ENCODE peak calls at places on chromosome 1, in seven cellular contexts. B is upper lobe of right lung, T is cardiac muscle cell, V is stomach, C is esophagus squamous epithelium, E is lung, Q is adipocyte. U is an unnamed sample.

GRCh38 chr1:180988221-180988826 is 34.3 kb downstream of the STX6 start:
- DNase-seq in B (no peak), T (no peak), V (no peak), C (no peak), E (no peak), Q (no peak), U (no peak)

GRCh38 chr1:8625981-8626898 is 191.2 kb downstream of the RERE start:
- DNase-seq in B (no peak), T (no peak), V (no peak), C (no peak), E (no peak), Q (peak), U (peak)

GRCh38 chr1:37808369-37809319 is 636 bp upstream of the YRDC start:
- DNase-seq in B (peak), T (peak), V (peak), C (no peak), E (peak), Q (peak), U (peak)

GRCh38 chr1:216330262-216330661 is 93.0 kb downstream of the USH2A start:
- DNase-seq in B (no peak), T (no peak), V (no peak), C (no peak), E (no peak), Q (peak), U (no peak)

GRCh38 chr1:4068076-4068475 is 168.0 kb upstream of the C1orf174 start:
- DNase-seq in B (peak), T (no peak), V (no peak), C (no peak), E (no peak), Q (no peak), U (no peak)

GRCh38 chr1:88175631-88176226 is 508.3 kb upstream of the PKN2 start:
- DNase-seq in B (no peak), T (peak), V (no peak), C (no peak), E (no peak), Q (peak), U (peak)

GRCh38 chr1:232628335-232629214 is 1.4 kb downstream of the SIPA1L2 start:
- DNase-seq in B (no peak), T (peak), V (no peak), C (no peak), E (no peak), Q (peak), U (peak)

GRCh38 chr1:227136210-227136609 is 182.1 kb downstream of the CDC42BPA start:
- DNase-seq in B (no peak), T (no peak), V (no peak), C (no peak), E (no peak), Q (no peak), U (no peak)

GRCh38 chr1:107277022-107277421 is 136.2 kb downstream of the NTNG1 start:
- DNase-seq in B (no peak), T (peak), V (peak), C (no peak), E (no peak), Q (peak), U (peak)

GRCh38 chr1:89950703-89951102 is 44.2 kb upstream of the ZNF326 start:
- DNase-seq in B (no peak), T (no peak), V (no peak), C (no peak), E (no peak), Q (no peak), U (no peak)
- H3K4me3 ChIP-seq in B (no peak), T (no peak), V (no peak), C (no peak), E (no peak), Q (no peak), U (no peak)

GRCh38 chr1:209198926-209199325 is 384.6 kb upstream of the CAMK1G start:
- DNase-seq in B (no peak), T (no peak), V (no peak), C (no peak), E (no peak), Q (no peak), U (no peak)
- H3K4me3 ChIP-seq in B (no peak), T (no peak), V (no peak), C (no peak), E (no peak), Q (no peak), U (no peak)

GRCh38 chr1:153546371-153546770 is 765 bp upstream of the S100A4 start:
- DNase-seq in B (peak), T (no peak), V (no peak), C (no peak), E (no peak), Q (no peak), U (no peak)
- H3K4me3 ChIP-seq in B (peak), T (no peak), V (no peak), C (no peak), E (no peak), Q (peak), U (peak)

GRCh38 chr1:27590917-27591508 is 12.9 kb downstream of the AHDC1 start:
- DNase-seq in B (no peak), T (no peak), V (no peak), C (no peak), E (no peak), Q (no peak), U (no peak)
- H3K4me3 ChIP-seq in B (no peak), T (no peak), V (no peak), C (no peak), E (no peak), Q (no peak), U (no peak)

DNA sequence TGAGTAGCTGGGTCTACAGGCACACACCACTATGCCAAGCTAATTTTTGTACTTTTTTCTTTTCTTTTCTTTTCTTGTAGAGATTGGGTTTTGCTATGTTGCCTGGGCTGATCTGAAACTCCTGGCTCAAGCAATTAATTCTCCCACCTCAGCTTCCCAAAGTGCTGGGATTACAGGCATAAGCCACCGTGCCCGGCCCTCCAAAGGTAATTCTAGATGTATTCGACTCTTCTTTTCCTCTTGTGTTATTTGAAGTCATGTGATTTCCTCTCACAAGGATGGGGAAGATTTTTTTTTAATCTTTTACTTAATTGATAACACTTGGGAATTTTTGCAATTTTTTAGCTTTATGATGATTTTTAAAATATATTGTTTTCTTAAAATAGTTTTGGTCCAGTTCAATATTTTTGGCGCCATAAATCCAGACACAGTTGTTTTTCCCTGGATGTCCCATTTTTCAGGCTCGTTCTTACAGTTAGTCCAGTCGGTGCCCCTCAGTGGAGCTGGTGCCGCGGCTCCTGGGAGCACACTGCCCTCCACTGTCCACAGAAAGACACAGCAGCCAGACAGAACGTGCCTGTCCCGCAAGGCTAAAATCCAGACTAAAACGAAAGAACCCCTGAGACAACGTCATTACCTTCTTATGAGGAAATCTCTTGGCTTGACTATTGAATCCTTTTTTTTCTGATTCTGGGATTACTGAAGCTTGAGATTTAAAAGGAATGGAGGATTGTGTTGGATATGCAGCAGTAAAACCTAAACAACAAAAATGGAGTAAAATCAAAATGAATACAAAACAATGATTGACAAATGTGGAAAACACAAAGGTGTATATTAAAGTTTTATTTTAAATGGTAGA is 22.4 kb downstream of the STPG1 start:
- DNase-seq in B (peak), T (peak), V (peak), C (no peak), E (peak), Q (peak), U (peak)
- H3K4me3 ChIP-seq in B (peak), T (no peak), V (no peak), C (no peak), E (no peak), Q (peak), U (peak)

GRCh38 chr1:224615861-224616760 is at the start of gene CNIH3:
- DNase-seq in B (no peak), T (peak), V (peak), C (no peak), E (no peak), Q (peak), U (peak)
- H3K4me3 ChIP-seq in B (peak), T (peak), V (peak), C (peak), E (no peak), Q (peak), U (peak)

GRCh38 chr1:248841702-248842395 is 3.8 kb downstream of the ZNF672 start:
- DNase-seq in B (no peak), T (peak), V (no peak), C (no peak), E (no peak), Q (peak), U (peak)
- H3K4me3 ChIP-seq in B (no peak), T (no peak), V (no peak), C (no peak), E (no peak), Q (peak), U (peak)

GRCh38 chr1:47224676-47225399 is 7.2 kb downstream of the TAL1 start:
- DNase-seq in B (no peak), T (no peak), V (no peak), C (no peak), E (no peak), Q (no peak), U (no peak)
- H3K4me3 ChIP-seq in B (peak), T (peak), V (peak), C (peak), E (no peak), Q (no peak), U (no peak)

GRCh38 chr1:45498279-45498678 is 1.6 kb downstream of the CCDC163 start:
- DNase-seq in B (no peak), T (no peak), V (no peak), C (no peak), E (no peak), Q (no peak), U (no peak)

GRCh38 chr1:45499415-45499769 is 481 bp downstream of the CCDC163 start:
- DNase-seq in B (no peak), T (peak), V (no peak), C (no peak), E (no peak), Q (peak), U (no peak)

GRCh38 chr1:45507195-45507594 is 7.1 kb downstream of the MMACHC start:
- DNase-seq in B (no peak), T (no peak), V (no peak), C (no peak), E (no peak), Q (no peak), U (no peak)

GRCh38 chr1:45503462-45504360 is 3.6 kb downstream of the MMACHC start:
- DNase-seq in B (no peak), T (no peak), V (no peak), C (no peak), E (no peak), Q (no peak), U (no peak)

GRCh38 chr1:45501502-45501859 is 1.4 kb downstream of the MMACHC start:
- DNase-seq in B (no peak), T (no peak), V (no peak), C (no peak), E (no peak), Q (no peak), U (no peak)
- H3K4me3 ChIP-seq in B (no peak), T (no peak), V (no peak), C (no peak), E (no peak), Q (no peak), U (no peak)

DNA sequence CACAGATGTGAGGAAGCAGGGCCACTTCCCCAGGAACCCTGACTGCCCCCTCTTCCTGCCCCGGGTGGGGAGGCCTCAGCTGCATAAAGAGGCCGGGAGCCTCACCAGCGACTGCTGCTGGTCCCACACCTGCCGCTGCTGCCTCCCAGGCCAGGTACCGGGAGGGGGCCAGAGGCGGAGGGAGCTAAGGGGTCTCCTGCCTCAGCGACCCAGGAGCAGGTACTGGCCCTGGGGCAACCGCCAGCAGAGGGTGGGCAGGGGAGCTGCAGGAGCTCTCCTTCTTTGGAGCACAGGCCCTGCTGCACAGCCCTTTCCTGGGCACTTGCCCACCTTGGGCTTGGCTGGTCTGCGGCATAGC is 6.8 kb downstream of the GJC2 start:
- DNase-seq in B (peak), T (no peak), V (no peak), C (no peak), E (no peak), Q (no peak), U (no peak)
- H3K4me3 ChIP-seq in B (no peak), T (no peak), V (no peak), C (no peak), E (no peak), Q (no peak), U (no peak)